ENCODE peak calls at places on chromosome 11, in seven cellular contexts. One of them, this sample, is unnamed. For H3K4me1, the result is how much of the 10 kb centered on the place peaks cover.

GRCh38 chr11:63602296-63602695 is 11.9 kb downstream of the PLAAT3 start:
- DNase-seq in left ventricle myocardium inferior: no peak
- DNase-seq in psoas muscle: no peak
- DNase-seq in H1: no peak
- DNase-seq in thoracic aorta: no peak
- DNase-seq in iPS DF 6.9: no peak
- DNase-seq in neuronal stem cell: no peak
- DNase-seq in this sample: no peak

GRCh38 chr11:44597358-44598009 is 32.0 kb downstream of the CD82 start:
- DNase-seq in left ventricle myocardium inferior: no peak
- DNase-seq in iPS DF 6.9: no peak
- DNase-seq in neuronal stem cell: no peak
- DNase-seq in psoas muscle: no peak
- DNase-seq in thoracic aorta: no peak
- DNase-seq in H1: no peak
- DNase-seq in this sample: no peak

GRCh38 chr11:1179641-1180040 is 21.9 kb downstream of the MUC5AC start:
- DNase-seq in psoas muscle: peak
- DNase-seq in neuronal stem cell: no peak
- DNase-seq in left ventricle myocardium inferior: peak
- DNase-seq in H1: no peak
- DNase-seq in thoracic aorta: no peak
- DNase-seq in iPS DF 6.9: no peak
- DNase-seq in this sample: peak

GRCh38 chr11:70137383-70137782 is 59.3 kb downstream of the ANO1 start:
- DNase-seq in neuronal stem cell: no peak
- DNase-seq in H1: no peak
- DNase-seq in left ventricle myocardium inferior: no peak
- DNase-seq in psoas muscle: no peak
- DNase-seq in thoracic aorta: no peak
- DNase-seq in iPS DF 6.9: no peak
- DNase-seq in this sample: no peak

GRCh38 chr11:126696976-126697375 is 303.6 kb downstream of the KIRREL3 start:
- DNase-seq in H1: no peak
- DNase-seq in left ventricle myocardium inferior: no peak
- DNase-seq in thoracic aorta: no peak
- DNase-seq in psoas muscle: no peak
- DNase-seq in iPS DF 6.9: no peak
- DNase-seq in neuronal stem cell: no peak
- DNase-seq in this sample: no peak

GRCh38 chr11:113531575-113532451 is 56.6 kb upstream of the DRD2 start:
- DNase-seq in H1: no peak
- DNase-seq in thoracic aorta: no peak
- DNase-seq in neuronal stem cell: no peak
- DNase-seq in left ventricle myocardium inferior: no peak
- DNase-seq in psoas muscle: no peak
- DNase-seq in iPS DF 6.9: no peak
- DNase-seq in this sample: no peak

GRCh38 chr11:71178076-71178475 is 74.3 kb downstream of the SHANK2 start:
- DNase-seq in left ventricle myocardium inferior: no peak
- DNase-seq in iPS DF 6.9: no peak
- DNase-seq in thoracic aorta: no peak
- DNase-seq in neuronal stem cell: no peak
- DNase-seq in psoas muscle: no peak
- DNase-seq in H1: no peak
- DNase-seq in this sample: no peak

GRCh38 chr11:57349491-57350274 is 11.5 kb downstream of the P2RX3 start:
- DNase-seq in left ventricle myocardium inferior: peak
- DNase-seq in thoracic aorta: no peak
- DNase-seq in psoas muscle: peak
- DNase-seq in H1: no peak
- DNase-seq in iPS DF 6.9: peak
- DNase-seq in neuronal stem cell: peak
- DNase-seq in this sample: peak

GRCh38 chr11:117011541-117011908 is 86.7 kb downstream of the SIK3 start:
- DNase-seq in thoracic aorta: no peak
- DNase-seq in neuronal stem cell: no peak
- DNase-seq in iPS DF 6.9: no peak
- DNase-seq in left ventricle myocardium inferior: no peak
- DNase-seq in H1: no peak
- DNase-seq in psoas muscle: no peak
- DNase-seq in this sample: no peak

GRCh38 chr11:58165504-58166106 is 23.3 kb upstream of the OR9Q2 start:
- DNase-seq in thoracic aorta: no peak
- DNase-seq in H1: no peak
- DNase-seq in left ventricle myocardium inferior: no peak
- DNase-seq in psoas muscle: no peak
- DNase-seq in neuronal stem cell: no peak
- DNase-seq in iPS DF 6.9: no peak
- DNase-seq in this sample: no peak

GRCh38 chr11:119363874-119364590 is 17.5 kb downstream of the USP2 start:
- DNase-seq in psoas muscle: peak
- DNase-seq in left ventricle myocardium inferior: peak
- DNase-seq in iPS DF 6.9: no peak
- DNase-seq in H1: no peak
- DNase-seq in thoracic aorta: no peak
- DNase-seq in neuronal stem cell: peak
- DNase-seq in this sample: peak

GRCh38 chr11:18265949-18266348 is at the start of gene SAA1:
- DNase-seq in psoas muscle: no peak
- DNase-seq in left ventricle myocardium inferior: no peak
- DNase-seq in H1: no peak
- DNase-seq in neuronal stem cell: no peak
- DNase-seq in iPS DF 6.9: no peak
- DNase-seq in thoracic aorta: no peak
- DNase-seq in this sample: no peak

GRCh38 chr11:100484948-100485347 is 202.1 kb upstream of the ARHGAP42 start:
- DNase-seq in H1: no peak
- DNase-seq in iPS DF 6.9: no peak
- DNase-seq in psoas muscle: no peak
- DNase-seq in neuronal stem cell: no peak
- DNase-seq in left ventricle myocardium inferior: no peak
- DNase-seq in thoracic aorta: no peak
- DNase-seq in this sample: no peak

GRCh38 chr11:31808721-31809542 is 2.2 kb downstream of the PAX6 start:
- DNase-seq in left ventricle myocardium inferior: no peak
- DNase-seq in neuronal stem cell: no peak
- DNase-seq in iPS DF 6.9: no peak
- DNase-seq in thoracic aorta: no peak
- DNase-seq in psoas muscle: no peak
- DNase-seq in H1: no peak
- DNase-seq in this sample: no peak

GRCh38 chr11:15918212-15918611 is 438.1 kb downstream of the SOX6 start:
- DNase-seq in thoracic aorta: no peak
- DNase-seq in left ventricle myocardium inferior: no peak
- DNase-seq in H1: no peak
- DNase-seq in iPS DF 6.9: no peak
- DNase-seq in neuronal stem cell: no peak
- DNase-seq in psoas muscle: no peak
- DNase-seq in this sample: no peak

GRCh38 chr11:87422566-87422965 is 384.8 kb downstream of the TMEM135 start:
- DNase-seq in iPS DF 6.9: no peak
- DNase-seq in left ventricle myocardium inferior: no peak
- DNase-seq in neuronal stem cell: no peak
- DNase-seq in thoracic aorta: no peak
- DNase-seq in psoas muscle: no peak
- DNase-seq in H1: no peak
- DNase-seq in this sample: no peak

GRCh38 chr11:74397531-74398243 is 546 bp downstream of the PGM2L1 start:
- DNase-seq in neuronal stem cell: peak
- DNase-seq in psoas muscle: no peak
- DNase-seq in thoracic aorta: no peak
- DNase-seq in left ventricle myocardium inferior: no peak
- DNase-seq in iPS DF 6.9: peak
- DNase-seq in H1: no peak
- DNase-seq in this sample: peak

GRCh38 chr11:16902182-16902581 is 112.0 kb downstream of the PLEKHA7 start:
- DNase-seq in thoracic aorta: no peak
- DNase-seq in left ventricle myocardium inferior: no peak
- DNase-seq in neuronal stem cell: no peak
- DNase-seq in psoas muscle: no peak
- DNase-seq in H1: no peak
- DNase-seq in iPS DF 6.9: no peak
- DNase-seq in this sample: no peak

GRCh38 chr11:109697140-109697843 is 275.3 kb downstream of the C11orf87 start:
- DNase-seq in left ventricle myocardium inferior: no peak
- DNase-seq in psoas muscle: no peak
- DNase-seq in H1: peak
- DNase-seq in thoracic aorta: no peak
- DNase-seq in iPS DF 6.9: peak
- DNase-seq in neuronal stem cell: peak
- DNase-seq in this sample: no peak

DNA sequence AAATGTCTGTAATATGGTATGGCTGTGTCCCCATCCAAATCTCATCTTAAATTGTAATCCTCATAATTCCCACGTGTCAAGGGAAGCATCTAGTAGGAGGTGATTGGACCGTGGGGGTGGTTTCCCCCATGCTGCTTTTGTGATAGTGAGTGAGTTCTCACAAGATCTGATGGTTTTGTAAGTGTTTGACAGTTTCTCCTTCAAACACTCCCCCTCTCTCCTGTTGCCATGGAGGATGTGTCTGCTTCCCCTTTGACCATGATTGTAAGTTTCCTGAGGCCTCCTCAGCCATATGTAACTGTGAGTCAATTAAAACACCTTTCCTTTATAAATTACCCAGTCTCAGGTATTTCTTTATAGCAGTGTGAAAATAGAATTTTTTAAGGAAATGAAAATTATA is 31.1 kb upstream of the CD44 start:
- DNase-seq in iPS DF 6.9: no peak
- DNase-seq in psoas muscle: no peak
- DNase-seq in neuronal stem cell: no peak
- DNase-seq in left ventricle myocardium inferior: no peak
- DNase-seq in thoracic aorta: no peak
- DNase-seq in H1: no peak
- DNase-seq in this sample: no peak
- H3K4me1 ChIP-seq in iPS DF 6.9: under half
- H3K4me1 ChIP-seq in psoas muscle: under half
- H3K4me1 ChIP-seq in neuronal stem cell: under half
- H3K4me1 ChIP-seq in left ventricle myocardium inferior: under half
- H3K4me1 ChIP-seq in thoracic aorta: under half
- H3K4me1 ChIP-seq in H1: under half
- H3K4me1 ChIP-seq in this sample: under half

GRCh38 chr11:7672276-7672959 is 882 bp downstream of the CYB5R2 start:
- DNase-seq in neuronal stem cell: no peak
- DNase-seq in thoracic aorta: no peak
- DNase-seq in left ventricle myocardium inferior: no peak
- DNase-seq in H1: no peak
- DNase-seq in psoas muscle: no peak
- DNase-seq in iPS DF 6.9: no peak
- DNase-seq in this sample: no peak

GRCh38 chr11:7675640-7676039 is 2.3 kb upstream of the CYB5R2 start:
- DNase-seq in psoas muscle: no peak
- DNase-seq in neuronal stem cell: no peak
- DNase-seq in iPS DF 6.9: no peak
- DNase-seq in thoracic aorta: no peak
- DNase-seq in left ventricle myocardium inferior: no peak
- DNase-seq in H1: no peak
- DNase-seq in this sample: no peak

GRCh38 chr11:7672960-7673723 is at the start of gene CYB5R2:
- DNase-seq in psoas muscle: peak
- DNase-seq in neuronal stem cell: peak
- DNase-seq in thoracic aorta: peak
- DNase-seq in iPS DF 6.9: no peak
- DNase-seq in H1: no peak
- DNase-seq in left ventricle myocardium inferior: peak
- DNase-seq in this sample: peak

GRCh38 chr11:7671807-7672206 is 1.5 kb downstream of the CYB5R2 start:
- DNase-seq in psoas muscle: no peak
- DNase-seq in thoracic aorta: no peak
- DNase-seq in iPS DF 6.9: no peak
- DNase-seq in H1: no peak
- DNase-seq in left ventricle myocardium inferior: no peak
- DNase-seq in neuronal stem cell: no peak
- DNase-seq in this sample: no peak

GRCh38 chr11:7673724-7674434 is 579 bp upstream of the CYB5R2 start:
- DNase-seq in psoas muscle: no peak
- DNase-seq in thoracic aorta: no peak
- DNase-seq in left ventricle myocardium inferior: no peak
- DNase-seq in iPS DF 6.9: no peak
- DNase-seq in H1: no peak
- DNase-seq in neuronal stem cell: peak
- DNase-seq in this sample: peak
- H3K27ac ChIP-seq in psoas muscle: no peak
- H3K27ac ChIP-seq in thoracic aorta: peak
- H3K27ac ChIP-seq in left ventricle myocardium inferior: peak
- H3K27ac ChIP-seq in iPS DF 6.9: no peak
- H3K27ac ChIP-seq in H1: peak
- H3K27ac ChIP-seq in neuronal stem cell: no peak
- H3K27ac ChIP-seq in this sample: no peak

GRCh38 chr11:61919841-61920631 is 2.7 kb upstream of the RAB3IL1 start:
- DNase-seq in H1: no peak
- DNase-seq in iPS DF 6.9: no peak
- DNase-seq in thoracic aorta: no peak
- DNase-seq in left ventricle myocardium inferior: peak
- DNase-seq in psoas muscle: no peak
- DNase-seq in neuronal stem cell: no peak
- DNase-seq in this sample: peak

GRCh38 chr11:61922539-61922938 is 5.2 kb upstream of the RAB3IL1 start:
- DNase-seq in left ventricle myocardium inferior: peak
- DNase-seq in thoracic aorta: no peak
- DNase-seq in iPS DF 6.9: no peak
- DNase-seq in H1: no peak
- DNase-seq in psoas muscle: peak
- DNase-seq in neuronal stem cell: no peak
- DNase-seq in this sample: no peak

GRCh38 chr11:61923166-61924015 is 6.0 kb upstream of the RAB3IL1 start:
- DNase-seq in neuronal stem cell: no peak
- DNase-seq in iPS DF 6.9: no peak
- DNase-seq in psoas muscle: peak
- DNase-seq in thoracic aorta: no peak
- DNase-seq in H1: no peak
- DNase-seq in left ventricle myocardium inferior: peak
- DNase-seq in this sample: peak

GRCh38 chr11:61919113-61919840 is 1.9 kb upstream of the RAB3IL1 start:
- DNase-seq in H1: no peak
- DNase-seq in thoracic aorta: no peak
- DNase-seq in iPS DF 6.9: no peak
- DNase-seq in neuronal stem cell: no peak
- DNase-seq in psoas muscle: no peak
- DNase-seq in left ventricle myocardium inferior: no peak
- DNase-seq in this sample: peak

DNA sequence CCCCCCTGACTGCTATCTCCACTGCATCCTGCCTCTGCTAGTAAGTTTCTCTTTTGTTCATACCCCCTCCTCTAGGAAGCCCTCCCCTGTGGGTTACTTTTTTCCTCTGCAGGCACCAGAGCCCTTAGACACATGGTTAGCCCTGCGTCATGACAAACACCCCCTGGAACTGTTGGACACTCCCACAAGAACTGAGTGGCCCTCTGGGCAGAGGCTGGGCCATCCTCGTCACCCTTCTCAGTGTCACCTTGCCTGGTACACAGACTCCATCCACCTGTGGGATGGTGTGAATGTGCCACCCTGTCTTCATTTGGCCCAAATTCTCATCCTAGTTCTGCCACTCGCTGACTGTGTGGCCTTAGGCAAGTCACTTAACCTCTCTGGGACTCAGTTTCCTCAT is 4.1 kb upstream of the RAB3IL1 start:
- DNase-seq in iPS DF 6.9: no peak
- DNase-seq in neuronal stem cell: no peak
- DNase-seq in thoracic aorta: no peak
- DNase-seq in psoas muscle: no peak
- DNase-seq in H1: no peak
- DNase-seq in left ventricle myocardium inferior: no peak
- DNase-seq in this sample: no peak
- H3K4me1 ChIP-seq in iPS DF 6.9: under half
- H3K4me1 ChIP-seq in neuronal stem cell: under half
- H3K4me1 ChIP-seq in thoracic aorta: under half
- H3K4me1 ChIP-seq in psoas muscle: under half
- H3K4me1 ChIP-seq in H1: under half
- H3K4me1 ChIP-seq in left ventricle myocardium inferior: half or more
- H3K4me1 ChIP-seq in this sample: under half

GRCh38 chr11:129943036-129943435 is 47.7 kb upstream of the NFRKB start:
- DNase-seq in iPS DF 6.9: no peak
- DNase-seq in left ventricle myocardium inferior: no peak
- DNase-seq in thoracic aorta: no peak
- DNase-seq in neuronal stem cell: no peak
- DNase-seq in H1: no peak
- DNase-seq in psoas muscle: no peak
- DNase-seq in this sample: no peak
- H3K27ac ChIP-seq in iPS DF 6.9: no peak
- H3K27ac ChIP-seq in left ventricle myocardium inferior: no peak
- H3K27ac ChIP-seq in thoracic aorta: no peak
- H3K27ac ChIP-seq in neuronal stem cell: no peak
- H3K27ac ChIP-seq in H1: no peak
- H3K27ac ChIP-seq in psoas muscle: no peak
- H3K27ac ChIP-seq in this sample: no peak

This sample was measured in kidney.